ENCODE peak calls at places on chromosome 12, in nine cellular contexts. W, V, Z, R, Y, E, C, U and K are unnamed samples. For H3K4me1, the result is how much of the 10 kb centered on the place peaks cover.

GRCh38 chr12:80756875-80757274 is 40.2 kb downstream of the MYF5 start:
- DNase-seq in U (no peak), V (no peak), Y (peak), E (no peak), W (no peak), C (no peak), R (no peak), Z (no peak), K (no peak)

GRCh38 chr12:7609480-7609879 is 56.2 kb downstream of the APOBEC1 start:
- DNase-seq in R (no peak), C (no peak), V (no peak), W (no peak), Y (peak), U (no peak), Z (no peak), E (no peak), K (no peak)

GRCh38 chr12:113062502-113063395 is 6.2 kb downstream of the DTX1 start:
- DNase-seq in U (no peak), V (peak), C (peak), W (no peak), Y (peak), Z (no peak), E (no peak), R (peak), K (no peak)

GRCh38 chr12:54603173-54603814 is 14.8 kb upstream of the PPP1R1A start:
- DNase-seq in Y (peak), C (peak), R (peak), E (peak), V (no peak), U (peak), Z (no peak), W (peak), K (peak)

GRCh38 chr12:14883663-14884062 is 2.0 kb downstream of the MGP start:
- DNase-seq in U (no peak), Y (peak), E (no peak), Z (no peak), R (no peak), V (no peak), C (no peak), W (no peak), K (no peak)

GRCh38 chr12:102955926-102956737 is 1.3 kb upstream of the ASCL1 start:
- DNase-seq in V (no peak), E (no peak), W (no peak), Z (no peak), Y (no peak), U (no peak), R (peak), C (no peak), K (no peak)

GRCh38 chr12:2794736-2795289 is at the start of gene FKBP4:
- DNase-seq in Y (peak), Z (peak), W (peak), U (peak), R (peak), C (peak), E (peak), V (peak), K (peak)

GRCh38 chr12:97875064-97875463 is 412.5 kb downstream of the RMST start:
- DNase-seq in W (no peak), V (no peak), E (no peak), U (no peak), C (no peak), R (no peak), Z (no peak), Y (no peak), K (no peak)

GRCh38 chr12:94525951-94526350 is 66.3 kb upstream of the CEP83 start:
- DNase-seq in U (no peak), E (no peak), V (no peak), R (no peak), C (no peak), Z (no peak), W (no peak), Y (no peak), K (no peak)

GRCh38 chr12:106126441-106127288 is 12.1 kb downstream of the NUAK1 start:
- DNase-seq in W (no peak), E (peak), Z (no peak), Y (no peak), R (no peak), U (peak), V (no peak), C (no peak), K (no peak)

GRCh38 chr12:109720856-109721189 is 7.2 kb downstream of the FAM222A start:
- DNase-seq in V (no peak), Y (no peak), Z (no peak), C (no peak), E (no peak), W (no peak), R (no peak), U (no peak), K (no peak)

GRCh38 chr12:95312656-95313055 is 95.0 kb downstream of the VEZT start:
- DNase-seq in C (no peak), V (no peak), Y (peak), U (no peak), Z (no peak), R (no peak), E (no peak), W (no peak), K (no peak)

GRCh38 chr12:27780612-27781408 is 774 bp upstream of the MANSC4 start:
- DNase-seq in Z (no peak), W (peak), R (peak), V (no peak), Y (peak), U (peak), E (peak), C (peak), K (peak)

GRCh38 chr12:100995201-100995600 is 200.6 kb downstream of the ANO4 start:
- DNase-seq in E (no peak), V (no peak), Z (no peak), Y (peak), C (no peak), W (no peak), U (no peak), R (peak), K (no peak)

GRCh38 chr12:48002773-48003218 is 1.5 kb downstream of the COL2A1 start:
- DNase-seq in R (peak), E (peak), W (no peak), U (no peak), Z (no peak), V (no peak), C (no peak), Y (peak), K (no peak)

GRCh38 chr12:51323317-51323960 is 535 bp downstream of the BIN2 start:
- DNase-seq in E (no peak), R (no peak), Y (no peak), C (peak), V (no peak), Z (no peak), U (no peak), W (peak), K (peak)

DNA sequence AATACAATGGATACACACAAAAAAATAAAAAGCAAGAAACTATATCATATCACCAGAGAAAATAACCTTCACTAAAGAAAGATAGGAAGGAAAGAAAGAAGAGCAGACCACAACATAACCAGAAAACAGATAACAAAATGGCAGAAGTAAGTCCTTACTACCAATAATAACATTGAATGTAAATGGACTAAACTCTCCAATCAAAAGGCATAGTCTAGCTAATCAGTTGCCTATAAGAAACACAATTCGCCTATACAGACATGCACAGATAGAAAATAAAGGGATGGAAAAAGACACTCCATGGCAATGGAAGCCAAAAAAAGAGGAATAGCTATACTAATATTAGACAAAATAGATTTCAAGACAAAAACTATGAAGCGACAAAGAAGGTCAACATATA is 8.9 kb upstream of the TAS2R30 start:
- DNase-seq in C (no peak), W (no peak), U (no peak), V (no peak), E (no peak), Z (no peak), R (no peak), Y (no peak), K (no peak)
- H3K27ac ChIP-seq in C (no peak), W (no peak), U (no peak), V (no peak), E (no peak), Z (no peak), R (no peak), Y (no peak), K (no peak)

GRCh38 chr12:111434680-111435338 is 29.1 kb downstream of the SH2B3 start:
- DNase-seq in R (no peak), Z (no peak), E (peak), Y (peak), C (peak), U (no peak), V (no peak), W (peak), K (peak)
- H3K4me1 ChIP-seq in R (under half), Z (half or more), E (under half), Y (under half), C (under half), U (under half), V (half or more), W (half or more), K (half or more)

GRCh38 chr12:96500686-96501085 is 11.3 kb downstream of the CFAP54 start:
- DNase-seq in E (no peak), Y (peak), W (no peak), V (no peak), R (no peak), U (no peak), C (no peak), Z (no peak), K (no peak)
- H3K4me3 ChIP-seq in E (no peak), Y (no peak), W (peak), V (no peak), R (no peak), U (peak), C (no peak), Z (no peak), K (no peak)

DNA sequence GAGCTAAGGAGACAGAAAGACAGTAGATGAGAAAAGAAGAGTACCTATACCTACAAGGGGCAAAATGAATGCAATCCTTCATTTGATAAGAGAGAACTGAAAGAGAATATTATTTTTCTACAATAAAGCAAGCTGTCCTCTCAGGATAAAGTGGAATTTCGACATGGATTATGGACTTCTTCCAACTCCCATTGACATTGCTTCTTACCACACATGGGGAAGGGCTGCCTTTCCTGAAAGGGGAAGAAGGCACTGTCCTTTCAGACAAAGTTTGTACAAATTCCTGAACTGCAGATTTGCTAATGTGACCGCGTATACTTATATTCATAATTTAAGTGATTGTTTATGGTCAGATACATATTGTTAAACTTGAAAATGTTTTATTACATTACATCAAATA is 4.3 kb upstream of the HEBP1 start:
- DNase-seq in C (no peak), V (no peak), R (no peak), E (no peak), Y (peak), W (no peak), Z (no peak), U (no peak), K (no peak)
- H3K27ac ChIP-seq in C (no peak), V (no peak), R (no peak), E (no peak), Y (no peak), W (no peak), Z (no peak), U (no peak), K (no peak)

GRCh38 chr12:11660624-11661023 is 11.2 kb downstream of the ETV6 start:
- DNase-seq in R (no peak), Z (no peak), C (no peak), E (no peak), Y (no peak), U (no peak), W (no peak), V (no peak), K (no peak)

GRCh38 chr12:11656550-11656949 is 7.1 kb downstream of the ETV6 start:
- DNase-seq in W (no peak), Z (no peak), E (no peak), R (no peak), Y (no peak), C (no peak), U (no peak), V (no peak), K (no peak)

GRCh38 chr12:11654338-11654737 is 4.9 kb downstream of the ETV6 start:
- DNase-seq in Z (no peak), C (no peak), W (no peak), E (no peak), Y (no peak), U (no peak), V (no peak), R (no peak), K (no peak)

GRCh38 chr12:11658796-11659195 is 9.3 kb downstream of the ETV6 start:
- DNase-seq in U (no peak), C (no peak), E (no peak), Y (peak), Z (no peak), W (no peak), R (no peak), V (no peak), K (no peak)

GRCh38 chr12:11657511-11657910 is 8.0 kb downstream of the ETV6 start:
- DNase-seq in Z (no peak), Y (no peak), R (no peak), V (no peak), U (no peak), C (no peak), W (no peak), E (no peak), K (no peak)
- H3K4me1 ChIP-seq in Z (half or more), Y (under half), R (under half), V (half or more), U (under half), C (half or more), W (under half), E (under half), K (half or more)

DNA sequence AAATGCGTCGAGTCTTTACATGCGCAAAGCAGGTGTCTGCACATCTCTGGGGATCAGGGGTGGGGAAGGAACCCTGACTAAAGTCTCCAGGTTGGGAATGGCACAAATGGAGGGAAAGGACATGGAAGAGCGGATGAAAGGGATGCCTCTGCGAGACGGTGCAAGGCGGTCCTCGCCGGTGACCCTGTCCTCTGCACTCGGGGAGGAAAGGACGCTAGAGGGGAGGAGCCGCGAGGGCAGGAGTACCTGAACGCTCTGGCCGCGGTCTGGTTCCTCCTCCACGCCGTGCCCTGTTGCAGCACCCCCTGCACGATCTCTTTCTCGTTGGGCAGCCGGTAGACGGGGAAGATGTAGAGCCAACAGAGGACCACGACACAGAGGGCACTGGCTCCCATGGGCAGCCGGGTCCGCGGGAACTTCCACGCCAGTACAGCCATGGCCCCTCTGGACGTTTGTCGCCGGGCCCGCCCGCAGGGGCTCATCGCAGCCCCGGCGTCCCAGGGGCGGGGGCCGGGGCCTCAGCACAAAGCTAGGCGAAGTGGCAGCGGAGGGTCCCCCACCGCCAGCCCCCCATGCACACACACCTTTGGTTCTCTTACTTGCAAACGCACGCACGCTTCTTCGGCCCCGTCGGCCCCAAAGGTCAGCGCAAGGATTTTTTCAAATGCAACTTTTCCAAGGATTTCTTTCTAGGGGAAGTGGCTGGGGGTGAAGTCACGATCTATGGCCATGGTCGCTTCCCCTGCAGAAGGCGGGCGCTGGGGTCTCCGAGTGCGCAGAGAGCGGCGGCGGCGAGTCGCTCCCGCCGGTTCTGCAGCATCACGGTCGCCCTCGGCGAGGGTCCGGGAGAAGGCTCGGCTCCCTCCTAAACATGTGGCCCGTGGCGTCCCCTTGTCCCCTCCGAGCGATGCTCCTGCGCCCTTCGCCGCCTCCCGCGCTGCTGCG is 484 bp downstream of the ST8SIA1 start:
- DNase-seq in E (no peak), U (no peak), V (no peak), R (peak), Y (no peak), C (no peak), Z (no peak), W (peak), K (peak)
- H3K4me3 ChIP-seq in E (peak), U (peak), V (peak), R (peak), Y (peak), C (no peak), Z (peak), W (peak), K (peak)